ENCODE peak calls at places on chromosome X, in six cellular contexts. G, A, R, B, F and H are unnamed samples. For H3K4me1, the result is how much of the 10 kb centered on the place peaks cover.

GRCh38 chrX:130704053-130705038 is 198.7 kb downstream of the ENOX2 start:
- DNase-seq in B (no peak), G (peak), F (no peak), A (peak), R (no peak), H (peak)

GRCh38 chrX:85136409-85136808 is 107.2 kb downstream of the SATL1 start:
- DNase-seq in A (no peak), B (no peak), G (no peak), R (no peak), F (no peak), H (no peak)

GRCh38 chrX:24692305-24692704 is 1.4 kb upstream of the POLA1 start:
- DNase-seq in B (no peak), G (no peak), F (no peak), R (no peak), A (no peak), H (no peak)

GRCh38 chrX:130109429-130110378 is 593 bp downstream of the ELF4 start:
- DNase-seq in B (peak), A (no peak), R (peak), F (no peak), G (peak), H (no peak)

GRCh38 chrX:149758068-149758714 is 15.7 kb upstream of the HSFX1 start:
- DNase-seq in R (no peak), B (no peak), A (no peak), G (no peak), F (no peak), H (no peak)

GRCh38 chrX:9379697-9380551 is 84.9 kb upstream of the TBL1X start:
- DNase-seq in F (no peak), B (no peak), R (no peak), A (peak), G (peak), H (peak)

GRCh38 chrX:1592863-1593201 is 1.4 kb downstream of the AKAP17A start:
- DNase-seq in A (no peak), B (no peak), R (no peak), G (peak), F (no peak), H (peak)

GRCh38 chrX:51614353-51614752 is 4.4 kb downstream of the CENPVL3 start:
- DNase-seq in B (no peak), G (peak), F (no peak), A (peak), R (peak), H (peak)

GRCh38 chrX:153906126-153906917 is 1.8 kb downstream of the AVPR2 start:
- DNase-seq in F (no peak), A (no peak), G (no peak), B (no peak), R (no peak), H (no peak)

GRCh38 chrX:153744210-153745066 is 19.6 kb upstream of the PLXNB3 start:
- DNase-seq in A (no peak), G (peak), B (no peak), R (peak), F (no peak), H (no peak)

GRCh38 chrX:54807524-54808108 is at the start of gene MAGED2:
- DNase-seq in F (peak), A (no peak), B (no peak), R (peak), G (peak), H (no peak)

GRCh38 chrX:132948648-132949260 is 9.7 kb downstream of the HS6ST2 start:
- DNase-seq in R (peak), A (no peak), B (no peak), F (no peak), G (peak), H (no peak)

GRCh38 chrX:10314530-10315104 is 157.8 kb downstream of the CLCN4 start:
- DNase-seq in B (no peak), G (no peak), R (no peak), F (no peak), A (no peak), H (no peak)

GRCh38 chrX:116278819-116279218 is 108.3 kb downstream of the AGTR2 start:
- DNase-seq in G (no peak), R (no peak), B (no peak), F (no peak), A (no peak), H (peak)

GRCh38 chrX:27600686-27601085 is 10.5 kb downstream of the DCAF8L2 start:
- DNase-seq in A (peak), B (no peak), R (no peak), F (no peak), G (no peak), H (no peak)

GRCh38 chrX:150465856-150466775 is 102.3 kb upstream of the MTM1 start:
- DNase-seq in B (no peak), R (no peak), F (no peak), G (no peak), A (no peak), H (no peak)

GRCh38 chrX:39652336-39652735 is 445.4 kb downstream of the BCOR start:
- DNase-seq in B (no peak), F (no peak), G (peak), A (no peak), R (peak), H (no peak)

GRCh38 chrX:1181131-1181530 is 31.3 kb downstream of the CRLF2 start:
- DNase-seq in A (no peak), R (no peak), F (no peak), G (no peak), B (no peak), H (no peak)

GRCh38 chrX:28312965-28313364 is 274.3 kb upstream of the IL1RAPL1 start:
- DNase-seq in A (no peak), R (no peak), B (no peak), F (no peak), G (no peak), H (no peak)

GRCh38 chrX:16484338-16484737 is 165.6 kb upstream of the S100G start:
- DNase-seq in B (no peak), G (peak), R (peak), A (peak), F (no peak), H (no peak)

GRCh38 chrX:85630901-85631300 is 251.4 kb upstream of the POF1B start:
- DNase-seq in A (no peak), F (no peak), R (no peak), B (no peak), G (no peak), H (no peak)

GRCh38 chrX:65671286-65671685 is 3.8 kb downstream of the MSN start:
- DNase-seq in F (no peak), A (no peak), G (no peak), R (no peak), B (no peak), H (no peak)

GRCh38 chrX:113059714-113060113 is 219.1 kb upstream of the AMOT start:
- DNase-seq in B (no peak), R (no peak), G (peak), A (peak), F (no peak), H (no peak)

GRCh38 chrX:64152857-64153256 is 52.7 kb downstream of the AMER1 start:
- DNase-seq in F (no peak), R (no peak), A (no peak), B (no peak), G (no peak), H (no peak)

GRCh38 chrX:96715412-96715940 is 30.8 kb downstream of the DIAPH2 start:
- DNase-seq in F (no peak), B (no peak), R (no peak), G (peak), A (peak), H (no peak)

GRCh38 chrX:103356897-103357296 is 591 bp downstream of the TCEAL9 start:
- DNase-seq in F (peak), A (no peak), G (peak), R (no peak), B (no peak), H (peak)

GRCh38 chrX:107429090-107429489 is 20.4 kb upstream of the FRMPD3 start:
- DNase-seq in B (no peak), F (no peak), R (peak), G (peak), A (no peak), H (peak)

GRCh38 chrX:139196890-139197289 is 333.6 kb upstream of the F9 start:
- DNase-seq in F (no peak), R (no peak), G (no peak), B (no peak), A (no peak), H (no peak)

DNA sequence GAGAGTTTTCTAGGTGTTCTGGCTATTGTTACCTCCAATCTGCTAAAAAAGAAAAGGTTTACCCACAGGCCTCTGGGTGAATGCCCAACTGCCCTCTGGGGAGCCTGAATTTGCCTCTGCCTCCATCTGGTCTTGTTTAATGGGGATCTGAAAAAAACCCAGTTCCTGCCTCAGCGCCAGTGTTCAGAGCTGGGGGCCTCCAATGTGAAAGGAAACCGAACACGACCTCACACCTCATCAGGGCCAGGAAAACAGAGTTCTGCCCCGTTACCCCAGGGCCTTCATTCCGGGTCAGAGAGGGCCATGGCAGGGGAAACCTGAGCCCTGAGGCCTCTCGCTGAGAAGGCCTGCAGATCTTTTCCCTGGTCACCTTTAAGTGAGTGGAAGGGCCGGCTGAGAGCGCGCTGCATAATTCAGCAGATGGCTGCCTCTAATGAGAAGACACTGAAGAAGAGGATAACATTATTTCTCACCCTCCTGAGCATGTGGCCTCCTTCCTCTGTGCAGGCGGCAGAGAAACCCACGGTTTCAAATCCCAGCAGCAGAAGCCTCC is 6.8 kb downstream of the SEPTIN6 start:
- DNase-seq in A (no peak), R (peak), B (no peak), G (peak), F (no peak), H (no peak)
- H3K4me1 ChIP-seq in A (under half), R (under half), B (under half), G (under half), F (under half), H (under half)

GRCh38 chrX:21949689-21950088 is 9.2 kb downstream of the SMS start:
- DNase-seq in G (no peak), B (no peak), A (no peak), R (no peak), F (no peak), H (no peak)
- H3K4me1 ChIP-seq in G (under half), B (under half), A (under half), R (under half), F (under half), H (under half)

GRCh38 chrX:70172226-70172625 is 5.1 kb upstream of the DGAT2L6 start:
- DNase-seq in A (peak), B (no peak), R (peak), F (no peak), G (peak), H (peak)
- H3K4me1 ChIP-seq in A (under half), B (under half), R (under half), F (under half), G (under half), H (under half)

DNA sequence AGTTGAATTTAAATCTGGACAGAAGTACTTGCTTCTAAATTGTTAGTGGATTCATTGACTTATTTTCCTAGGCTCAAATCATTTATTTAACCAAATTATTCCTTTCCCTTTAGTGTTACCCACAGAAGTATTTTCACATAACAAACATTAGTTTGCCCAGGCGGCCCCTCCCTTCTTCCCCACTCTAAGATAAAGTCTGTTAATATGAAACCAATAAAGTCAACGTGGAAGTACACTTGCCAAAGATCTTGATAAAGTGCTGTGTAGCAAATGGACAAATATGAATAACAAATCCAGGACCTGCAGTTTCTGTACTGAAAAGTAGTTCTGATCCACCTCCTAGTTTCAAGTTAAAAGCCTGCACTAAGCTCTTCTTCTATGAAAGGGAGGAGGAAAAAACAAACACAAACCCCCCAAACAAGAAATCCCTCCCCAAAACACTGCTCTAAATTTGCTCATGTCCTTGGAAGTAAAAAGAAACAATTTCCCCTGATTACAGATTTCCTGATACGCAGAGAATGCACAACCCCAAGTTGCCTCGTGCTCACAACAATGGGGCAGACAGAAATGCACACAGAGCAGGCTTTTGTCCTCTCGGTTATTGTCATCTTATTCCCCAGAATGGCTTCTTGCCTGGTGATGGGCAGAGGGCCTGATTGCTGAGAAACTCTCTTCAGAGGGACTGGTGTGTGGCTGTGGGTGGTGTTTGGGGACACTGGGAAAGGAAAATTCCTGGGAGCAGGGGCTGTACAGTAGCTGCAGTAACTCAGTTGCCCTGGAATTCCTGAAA is 23.2 kb downstream of the TMSB4X start:
- DNase-seq in G (no peak), F (no peak), R (no peak), A (no peak), B (no peak), H (peak)
- H3K4me1 ChIP-seq in G (under half), F (under half), R (under half), A (under half), B (under half), H (under half)

GRCh38 chrX:121570072-121570841 is 522.8 kb downstream of the GLUD2 start:
- DNase-seq in A (no peak), G (peak), F (no peak), R (no peak), B (no peak), H (no peak)

GRCh38 chrX:121569609-121570008 is 522.2 kb downstream of the GLUD2 start:
- DNase-seq in B (no peak), F (no peak), G (no peak), R (no peak), A (no peak), H (no peak)

GRCh38 chrX:121571333-121571732 is 523.9 kb downstream of the GLUD2 start:
- DNase-seq in R (no peak), G (no peak), B (no peak), A (no peak), F (no peak), H (no peak)
- H3K4me1 ChIP-seq in R (under half), G (under half), B (under half), A (under half), F (under half), H (under half)